ENCODE peak calls at places on chromosome 6, in ten cellular contexts. B, I, Z, L, R, C, T, G, A and D are unnamed samples.

GRCh38 chr6:36720251-36721141 is 22.9 kb downstream of the RAB44 start:
- DNase-seq in L (no peak), R (no peak), C (no peak), Z (no peak), T (no peak), I (no peak), G (no peak), B (no peak), A (no peak), D (no peak)

GRCh38 chr6:132598473-132598872 is 8.9 kb upstream of the TAAR5 start:
- DNase-seq in T (no peak), A (peak; percentile 10), L (no peak), C (no peak), R (no peak), I (peak; percentile 31), G (no peak), Z (no peak), B (no peak), D (peak; percentile 57)

GRCh38 chr6:168353041-168353440 is 33.5 kb upstream of the DACT2 start:
- DNase-seq in G (no peak), A (no peak), I (no peak), T (no peak), B (no peak), R (no peak), Z (no peak), C (no peak), L (no peak), D (no peak)

GRCh38 chr6:154598403-154598802 is 87.9 kb upstream of the CNKSR3 start:
- DNase-seq in I (no peak), C (no peak), B (no peak), A (no peak), T (no peak), Z (no peak), L (no peak), R (no peak), G (no peak), D (no peak)

GRCh38 chr6:131597448-131597847 is 24.4 kb downstream of the ARG1 start:
- DNase-seq in C (no peak), L (no peak), I (no peak), T (no peak), Z (no peak), A (peak; percentile 5), R (no peak), B (no peak), G (no peak), D (peak; percentile 30)

GRCh38 chr6:169782966-169783760 is 31.7 kb downstream of the ERMARD start:
- DNase-seq in L (no peak), C (no peak), G (no peak), T (no peak), A (no peak), I (no peak), B (no peak), Z (no peak), R (no peak), D (no peak)

GRCh38 chr6:110528051-110528929 is 51.9 kb upstream of the SLC22A16 start:
- DNase-seq in A (peak; percentile 76), R (peak; percentile 24), T (peak; percentile 92), C (no peak), Z (peak; percentile 90), B (peak; percentile 8), G (no peak), I (peak; percentile 27), L (peak; percentile 43), D (peak; percentile 62)

GRCh38 chr6:53741001-53741400 is 53.8 kb upstream of the LRRC1 start:
- DNase-seq in B (no peak), Z (no peak), A (no peak), G (no peak), T (no peak), I (no peak), C (no peak), L (no peak), R (no peak), D (peak; percentile 80)

GRCh38 chr6:85273870-85274269 is 176.0 kb upstream of the NT5E start:
- DNase-seq in A (no peak), G (no peak), B (no peak), I (no peak), R (no peak), T (peak; percentile 7), Z (no peak), L (no peak), C (no peak), D (no peak)

GRCh38 chr6:14664112-14664592 is 546.6 kb downstream of the CD83 start:
- DNase-seq in A (no peak), T (no peak), R (peak; percentile 4), G (no peak), B (no peak), I (no peak), L (peak; percentile 22), Z (no peak), C (no peak), D (no peak)

GRCh38 chr6:36834576-36835293 is 4.5 kb downstream of the CPNE5 start:
- DNase-seq in C (no peak), I (no peak), B (no peak), T (no peak), A (no peak), L (no peak), R (no peak), Z (no peak), G (no peak), D (no peak)

GRCh38 chr6:23696946-23697345 is 429.1 kb upstream of the NRSN1 start:
- DNase-seq in B (no peak), A (no peak), C (no peak), L (no peak), G (no peak), I (no peak), T (peak; percentile 0), Z (no peak), R (no peak), D (no peak)

GRCh38 chr6:4130357-4130987 is 4.9 kb downstream of the ECI2 start:
- DNase-seq in G (no peak), A (no peak), L (no peak), T (no peak), R (no peak), C (no peak), Z (no peak), B (no peak), I (no peak), D (peak; percentile 69)

GRCh38 chr6:68333444-68333843 is 301.6 kb upstream of the ADGRB3 start:
- DNase-seq in A (no peak), I (no peak), B (no peak), R (no peak), Z (no peak), G (no peak), L (no peak), C (no peak), T (peak; percentile 16), D (no peak)